ENCODE peak calls at places on chromosomes 7 and 10, in five cellular contexts. R is T-helper 1 cell, F is AG20443, S is MV-4-11, H is T-helper 9 cell. P is an unnamed sample.

GRCh38 chr7:1483536-1484505 is 20.4 kb downstream of the INTS1 start:
- DNase-seq in R (no peak), F (no peak), S (no peak), H (no peak), P (no peak)

GRCh38 chr10:79383974-79384606 is 36.8 kb downstream of the PPIF start:
- DNase-seq in R (no peak), F (no peak), S (no peak), H (no peak), P (no peak)

GRCh38 chr7:159032310-159032709 is 112.4 kb downstream of the VIPR2 start:
- DNase-seq in R (no peak), F (no peak), S (no peak), H (no peak), P (no peak)

GRCh38 chr7:65475734-65476319 is 102.2 kb downstream of the ZNF92 start:
- DNase-seq in R (no peak), F (no peak), S (no peak), H (no peak), P (peak)

GRCh38 chr7:3010161-3010560 is 33.5 kb downstream of the CARD11 start:
- DNase-seq in R (no peak), F (no peak), S (no peak), H (no peak), P (no peak)

GRCh38 chr7:106608664-106609063 is 52.3 kb downstream of the CCDC71L start:
- DNase-seq in R (no peak), F (no peak), S (no peak), H (no peak), P (no peak)

GRCh38 chr10:79380125-79380917 is 33.1 kb downstream of the PPIF start:
- DNase-seq in R (no peak), F (peak), S (no peak), H (no peak), P (no peak)

GRCh38 chr7:87411186-87411585 is 64.3 kb downstream of the ABCB4 start:
- DNase-seq in R (no peak), F (peak), S (no peak), H (no peak), P (no peak)

GRCh38 chr7:155992538-155992937 is 180.3 kb upstream of the SHH start:
- DNase-seq in R (no peak), F (no peak), S (no peak), H (no peak), P (no peak)

GRCh38 chr7:156475179-156475578 is 165.4 kb upstream of the RNF32 start:
- DNase-seq in R (no peak), F (no peak), S (peak), H (no peak), P (no peak)

GRCh38 chr10:48672596-48673255 is 11.9 kb upstream of the WDFY4 start:
- DNase-seq in R (no peak), F (no peak), S (no peak), H (no peak), P (no peak)

GRCh38 chr7:139682136-139683013 is 95.4 kb downstream of the HIPK2 start:
- DNase-seq in R (no peak), F (peak), S (peak), H (no peak), P (no peak)

GRCh38 chr10:114638874-114639625 is 19.0 kb downstream of the ABLIM1 start:
- DNase-seq in R (no peak), F (peak), S (peak), H (no peak), P (no peak)

GRCh38 chr10:61902448-61903183 is 1.1 kb downstream of the ARID5B start:
- DNase-seq in R (peak), F (peak), S (peak), H (peak), P (peak)

GRCh38 chr7:1498370-1499305 is 5.6 kb downstream of the INTS1 start:
- DNase-seq in R (no peak), F (no peak), S (no peak), H (no peak), P (no peak)

GRCh38 chr7:157397751-157398691 is 61.2 kb downstream of the DNAJB6 start:
- DNase-seq in R (no peak), F (peak), S (no peak), H (no peak), P (no peak)

GRCh38 chr7:94276797-94277196 is 117.9 kb upstream of the COL1A2 start:
- DNase-seq in R (no peak), F (peak), S (peak), H (no peak), P (no peak)

GRCh38 chr7:112940314-112940732 is 146.3 kb downstream of the GPR85 start:
- DNase-seq in R (no peak), F (no peak), S (no peak), H (no peak), P (no peak)

GRCh38 chr7:106050002-106050742 is 61.9 kb downstream of the SYPL1 start:
- DNase-seq in R (no peak), F (peak), S (peak), H (no peak), P (no peak)

GRCh38 chr10:18303851-18304800 is 163.9 kb downstream of the CACNB2 start:
- DNase-seq in R (no peak), F (no peak), S (peak), H (no peak), P (no peak)

GRCh38 chr7:46145412-46145811 is 224.3 kb upstream of the IGFBP3 start:
- DNase-seq in R (no peak), F (peak), S (no peak), H (no peak), P (no peak)

GRCh38 chr10:46022978-46023702 is 7.3 kb downstream of the NCOA4 start:
- DNase-seq in R (peak), F (peak), S (peak), H (peak), P (peak)

GRCh38 chr10:132193907-132194552 is 7.3 kb downstream of the DPYSL4 start:
- DNase-seq in R (no peak), F (peak), S (no peak), H (no peak), P (no peak)

GRCh38 chr7:151128144-151128543 is 39.4 kb downstream of the GBX1 start:
- DNase-seq in R (no peak), F (no peak), S (no peak), H (no peak), P (no peak)

GRCh38 chr7:24336461-24336860 is 52.5 kb downstream of the NPY start:
- DNase-seq in R (no peak), F (no peak), S (no peak), H (no peak), P (no peak)

GRCh38 chr7:71752171-71752935 is 620.4 kb downstream of the GALNT17 start:
- DNase-seq in R (no peak), F (peak), S (no peak), H (no peak), P (no peak)

GRCh38 chr10:43899224-43899959 is 250.7 kb upstream of the ZNF32 start:
- DNase-seq in R (no peak), F (no peak), S (no peak), H (no peak), P (no peak)

GRCh38 chr7:11298220-11298619 is 324.5 kb downstream of the PHF14 start:
- DNase-seq in R (no peak), F (no peak), S (no peak), H (no peak), P (no peak)

P was measured in CD8-positive, alpha-beta memory T cell.